ENCODE peak calls at places on chromosomes 13 and 19, in four cellular contexts. J is GM12878; W is effector memory CD4-positive, alpha-beta T cell; V is cardiac muscle cell. A is an unnamed sample.

GRCh38 chr19:16143399-16144215 is at the start of gene HSH2D:
- DNase-seq in J (peak), W (peak), V (no peak), A (no peak)

GRCh38 chr19:45442927-45443461 is 19.3 kb upstream of the ERCC1 start:
- DNase-seq in J (no peak), W (peak), V (no peak), A (no peak)

GRCh38 chr13:75225288-75225687 is 256.7 kb downstream of the TBC1D4 start:
- DNase-seq in J (no peak), W (no peak), V (no peak), A (no peak)

GRCh38 chr19:29538651-29539050 is 12.9 kb downstream of the VSTM2B start:
- DNase-seq in J (no peak), W (no peak), V (no peak), A (no peak)

GRCh38 chr19:47005164-47005641 is 14.4 kb upstream of the NPAS1 start:
- DNase-seq in J (no peak), W (no peak), V (no peak), A (no peak)

GRCh38 chr19:29841209-29841558 is 29.4 kb downstream of the CCNE1 start:
- DNase-seq in J (no peak), W (no peak), V (no peak), A (no peak)

GRCh38 chr13:38394777-38395504 is 45.3 kb downstream of the UFM1 start:
- DNase-seq in J (no peak), W (no peak), V (no peak), A (no peak)

GRCh38 chr19:50762554-50762953 is 7.7 kb upstream of the GPR32 start:
- DNase-seq in J (no peak), W (no peak), V (no peak), A (no peak)

GRCh38 chr19:32828139-32828538 is 41.4 kb downstream of the SLC7A9 start:
- DNase-seq in J (no peak), W (no peak), V (no peak), A (no peak)

GRCh38 chr13:36029171-36029570 is 102.0 kb downstream of the DCLK1 start:
- DNase-seq in J (no peak), W (no peak), V (no peak), A (no peak)

GRCh38 chr13:45412274-45413049 is 5.7 kb downstream of the SLC25A30 start:
- DNase-seq in J (no peak), W (no peak), V (no peak), A (no peak)

GRCh38 chr19:49338691-49339363 is 3.6 kb downstream of the CD37 start:
- DNase-seq in J (no peak), W (no peak), V (peak), A (peak)

GRCh38 chr13:19685445-19685844 is 52.0 kb downstream of the MPHOSPH8 start:
- DNase-seq in J (no peak), W (no peak), V (no peak), A (no peak)

GRCh38 chr19:34667349-34668076 is 9.4 kb downstream of the SCGB2B2 start:
- DNase-seq in J (no peak), W (no peak), V (no peak), A (no peak)

GRCh38 chr13:21638319-21639282 is 32.3 kb upstream of the FGF9 start:
- DNase-seq in J (no peak), W (peak), V (peak), A (no peak)

GRCh38 chr13:109348514-109349340 is 437.7 kb downstream of the IRS2 start:
- DNase-seq in J (no peak), W (no peak), V (no peak), A (no peak)

GRCh38 chr13:38686635-38687245 is at the start of gene FREM2:
- DNase-seq in J (no peak), W (no peak), V (peak), A (no peak)

GRCh38 chr19:45507864-45508680 is 793 bp downstream of the VASP start:
- DNase-seq in J (no peak), W (no peak), V (no peak), A (no peak)

GRCh38 chr13:46015374-46015773 is 37.2 kb downstream of the ZC3H13 start:
- DNase-seq in J (no peak), W (no peak), V (no peak), A (no peak)

GRCh38 chr19:7734220-7735203 is 2.6 kb upstream of the CLEC4G start:
- DNase-seq in J (no peak), W (no peak), V (no peak), A (no peak)

GRCh38 chr19:52748336-52748950 is 13.6 kb upstream of the ZNF611 start:
- DNase-seq in J (peak), W (no peak), V (peak), A (no peak)

GRCh38 chr19:5832527-5833216 is 6.8 kb downstream of the FUT6 start:
- DNase-seq in J (no peak), W (no peak), V (no peak), A (no peak)

GRCh38 chr19:5838437-5839311 is 828 bp downstream of the FUT6 start:
- DNase-seq in J (no peak), W (no peak), V (no peak), A (no peak)

GRCh38 chr19:5839312-5840017 is at the start of gene FUT6:
- DNase-seq in J (no peak), W (no peak), V (no peak), A (no peak)

GRCh38 chr19:5843295-5843927 is 3.9 kb upstream of the FUT6 start:
- DNase-seq in J (no peak), W (no peak), V (no peak), A (no peak)

GRCh38 chr19:5837768-5838364 is 1.6 kb downstream of the FUT6 start:
- DNase-seq in J (no peak), W (no peak), V (no peak), A (no peak)
- H3K27ac ChIP-seq in J (no peak), W (no peak), V (no peak), A (no peak)

GRCh38 chr19:3627351-3627723 is 747 bp upstream of the CACTIN start:
- DNase-seq in J (no peak), W (no peak), V (no peak), A (no peak)
- H3K27ac ChIP-seq in J (no peak), W (no peak), V (no peak), A (peak)

DNA sequence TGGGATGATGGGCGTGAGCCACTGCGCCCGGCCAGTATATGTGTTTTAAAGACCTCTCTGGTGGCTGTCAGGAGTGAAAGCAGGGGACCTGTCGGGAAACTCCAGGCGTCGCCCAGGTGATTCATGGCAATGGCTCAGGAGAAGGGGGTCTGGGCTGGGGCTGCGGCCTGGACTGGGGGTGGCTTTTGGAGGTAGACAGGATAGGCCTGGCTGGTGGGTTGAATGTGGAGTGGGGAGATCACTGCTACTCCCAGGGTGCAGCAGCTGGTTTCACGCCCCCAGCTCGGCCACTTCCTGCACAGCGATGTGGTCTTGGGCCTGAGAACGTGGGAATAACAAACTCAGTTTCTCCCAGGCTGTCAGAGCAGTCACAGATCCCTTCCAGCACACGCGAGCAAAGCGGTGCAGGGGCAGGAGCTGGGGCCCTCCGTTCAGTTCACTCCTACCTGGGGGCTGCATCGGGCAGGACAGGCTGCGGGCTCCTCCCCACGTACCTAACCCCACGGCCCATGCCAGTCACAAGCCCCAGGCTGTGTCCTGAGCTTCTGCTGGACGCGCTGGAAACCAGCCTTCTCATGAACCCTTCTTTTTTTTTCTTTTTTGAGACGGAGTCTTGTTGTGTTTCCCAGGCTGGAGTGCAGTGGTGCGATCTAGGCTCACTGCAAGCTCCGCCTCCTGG is 18.9 kb downstream of the KDM4B start:
- DNase-seq in J (no peak), W (no peak), V (no peak), A (no peak)
- H3K27ac ChIP-seq in J (no peak), W (no peak), V (peak), A (no peak)

GRCh38 chr19:1755467-1756155 is 2.3 kb downstream of the ONECUT3 start:
- DNase-seq in J (no peak), W (no peak), V (no peak), A (no peak)
- H3K27ac ChIP-seq in J (no peak), W (no peak), V (no peak), A (no peak)

GRCh38 chr19:1327125-1327524 is 41.5 kb downstream of the EFNA2 start:
- DNase-seq in J (no peak), W (no peak), V (no peak), A (no peak)

GRCh38 chr19:1322198-1322981 is 36.7 kb downstream of the EFNA2 start:
- DNase-seq in J (no peak), W (no peak), V (no peak), A (no peak)

GRCh38 chr19:1324249-1324791 is 38.6 kb downstream of the EFNA2 start:
- DNase-seq in J (no peak), W (no peak), V (no peak), A (no peak)

GRCh38 chr19:1324792-1325567 is 39.3 kb downstream of the EFNA2 start:
- DNase-seq in J (no peak), W (no peak), V (peak), A (peak)

DNA sequence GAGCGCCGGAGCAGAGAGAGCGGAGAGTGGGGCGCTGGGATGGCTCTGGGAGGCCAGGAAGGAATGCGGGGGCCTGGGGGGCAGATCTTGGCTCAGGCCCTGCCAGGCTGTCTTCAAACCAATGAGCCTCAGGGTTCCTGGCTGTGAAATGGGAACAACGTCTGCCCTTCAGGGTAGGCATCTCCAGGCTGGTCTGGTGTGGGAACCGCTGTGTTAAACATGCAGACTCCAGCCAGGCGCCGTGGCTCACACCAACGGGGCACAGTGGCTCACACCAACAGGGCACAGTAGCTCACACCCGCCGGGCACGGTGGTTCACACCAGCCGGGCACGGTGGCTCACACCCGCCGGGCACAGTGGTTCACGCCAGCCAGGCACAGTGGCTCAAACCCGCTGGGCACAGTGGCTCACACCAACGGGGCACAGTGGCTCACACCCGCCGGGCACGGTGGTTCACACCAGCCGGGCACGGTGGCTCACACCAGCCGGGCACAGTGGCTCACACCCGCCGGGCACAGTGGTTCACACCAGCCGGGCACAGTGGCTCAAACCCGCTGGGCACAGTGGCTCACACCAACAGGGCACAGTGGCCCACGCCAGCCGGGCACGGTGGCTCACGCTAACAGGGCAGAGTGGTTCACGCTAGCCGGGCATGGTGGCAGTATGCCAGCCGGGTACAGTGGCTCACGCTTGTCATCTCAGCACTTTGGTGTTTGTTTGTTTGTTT is 40.1 kb downstream of the EFNA2 start:
- DNase-seq in J (no peak), W (no peak), V (no peak), A (no peak)
- H3K27ac ChIP-seq in J (no peak), W (no peak), V (no peak), A (no peak)

GRCh38 chr13:66994097-66994496 is 236.0 kb downstream of the PCDH9 start:
- DNase-seq in J (no peak), W (no peak), V (peak), A (peak)
- H3K27ac ChIP-seq in J (no peak), W (no peak), V (no peak), A (peak)

DNA sequence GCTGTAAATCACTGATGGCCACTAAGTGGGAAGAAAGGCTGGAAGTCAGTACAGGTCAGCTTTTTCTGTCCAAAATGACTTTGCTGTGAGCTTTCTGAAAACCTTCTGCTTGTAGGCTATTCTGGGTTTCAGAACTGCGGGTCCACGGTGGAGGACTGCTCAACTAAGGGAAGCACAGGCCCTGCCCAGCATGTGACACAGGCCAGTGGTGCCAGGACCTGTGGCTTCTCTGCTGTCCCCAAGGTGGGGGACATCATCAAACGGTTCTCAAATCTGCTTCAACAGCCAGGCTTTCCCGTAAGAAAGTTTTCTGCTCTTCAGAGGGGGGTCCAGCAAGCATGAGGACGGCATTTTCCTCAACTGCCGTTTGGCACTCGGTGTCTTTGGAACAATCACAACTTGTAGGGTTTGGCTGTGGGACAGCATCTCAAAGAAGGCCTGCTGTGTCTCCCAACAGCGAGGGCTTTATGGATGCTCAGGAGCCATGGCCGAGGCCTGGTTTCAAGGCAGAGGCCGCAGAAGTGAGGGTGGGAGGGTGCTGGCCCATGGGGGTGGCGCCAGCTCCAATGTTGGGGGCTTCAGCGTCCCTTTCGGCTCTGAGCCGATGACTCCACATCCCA is 3.8 kb downstream of the SGTA start:
- DNase-seq in J (no peak), W (no peak), V (no peak), A (peak)
- H3K27ac ChIP-seq in J (no peak), W (no peak), V (no peak), A (peak)